ENCODE peak calls at places on chromosomes 3 and 15, in six cellular contexts. P is K562, X is GM23338, I is H1, N is GM12878, A is HepG2. W is an unnamed sample.

GRCh38 chr3:122021811-122022401 is at the start of gene ILDR1:
- DNase-seq in I (peak; percentile 79), P (peak; percentile 20), A (no peak), N (no peak), X (peak; percentile 74), W (peak; percentile 68)

GRCh38 chr3:101065962-101066361 is 72.7 kb upstream of the ABI3BP start:
- DNase-seq in P (no peak), I (no peak), X (no peak), A (peak; percentile 4), N (no peak), W (no peak)

GRCh38 chr15:64502537-64502936 is 42.2 kb downstream of the ZNF609 start:
- DNase-seq in A (no peak), I (no peak), N (no peak), P (no peak), X (no peak), W (no peak)

GRCh38 chr3:59879033-59879655 is 829.3 kb upstream of the CFAP20DC start:
- DNase-seq in N (no peak), I (no peak), P (no peak), X (no peak), A (no peak), W (no peak)

GRCh38 chr15:59115047-59115446 is 10.1 kb downstream of the CCNB2 start:
- DNase-seq in P (no peak), X (no peak), I (no peak), A (no peak), N (no peak), W (no peak)

GRCh38 chr15:51260262-51260661 is 78.1 kb downstream of the CYP19A1 start:
- DNase-seq in X (no peak), P (no peak), N (no peak), A (no peak), I (no peak), W (no peak)

GRCh38 chr15:28019594-28020320 is 79.4 kb downstream of the OCA2 start:
- DNase-seq in X (peak; percentile 27), N (no peak), A (no peak), P (peak; percentile 45), I (no peak), W (no peak)

GRCh38 chr3:14256561-14257342 is 78.1 kb downstream of the LSM3 start:
- DNase-seq in N (no peak), I (no peak), P (peak; percentile 54), X (peak; percentile 28), A (no peak), W (peak; percentile 34)

GRCh38 chr15:29322407-29322806 is 52.8 kb upstream of the NSMCE3 start:
- DNase-seq in N (no peak), X (no peak), P (no peak), I (no peak), A (no peak), W (no peak)

GRCh38 chr3:32153414-32154016 is 47.1 kb downstream of the GPD1L start:
- DNase-seq in N (no peak), P (no peak), I (no peak), X (no peak), A (no peak), W (no peak)

GRCh38 chr15:87609474-87609873 is 647.1 kb downstream of the NTRK3 start:
- DNase-seq in X (no peak), N (no peak), A (no peak), I (no peak), P (peak; percentile 33), W (no peak)

GRCh38 chr3:72657666-72658065 is 190.6 kb downstream of the SHQ1 start:
- DNase-seq in N (peak; percentile 24), X (no peak), I (no peak), A (peak; percentile 40), P (no peak), W (no peak)

GRCh38 chr3:127423856-127424765 is 136.3 kb upstream of the PRR20G start:
- DNase-seq in A (no peak), X (no peak), I (peak; percentile 45), N (no peak), P (no peak), W (no peak)

GRCh38 chr3:107599755-107600122 is 77.0 kb downstream of the BBX start:
- DNase-seq in N (no peak), A (no peak), I (no peak), P (no peak), X (no peak), W (no peak)
- TF ChIP-seq CREB1 in N (no peak), A (no peak), I (no peak), P (no peak), X (no peak), W (no peak)

DNA sequence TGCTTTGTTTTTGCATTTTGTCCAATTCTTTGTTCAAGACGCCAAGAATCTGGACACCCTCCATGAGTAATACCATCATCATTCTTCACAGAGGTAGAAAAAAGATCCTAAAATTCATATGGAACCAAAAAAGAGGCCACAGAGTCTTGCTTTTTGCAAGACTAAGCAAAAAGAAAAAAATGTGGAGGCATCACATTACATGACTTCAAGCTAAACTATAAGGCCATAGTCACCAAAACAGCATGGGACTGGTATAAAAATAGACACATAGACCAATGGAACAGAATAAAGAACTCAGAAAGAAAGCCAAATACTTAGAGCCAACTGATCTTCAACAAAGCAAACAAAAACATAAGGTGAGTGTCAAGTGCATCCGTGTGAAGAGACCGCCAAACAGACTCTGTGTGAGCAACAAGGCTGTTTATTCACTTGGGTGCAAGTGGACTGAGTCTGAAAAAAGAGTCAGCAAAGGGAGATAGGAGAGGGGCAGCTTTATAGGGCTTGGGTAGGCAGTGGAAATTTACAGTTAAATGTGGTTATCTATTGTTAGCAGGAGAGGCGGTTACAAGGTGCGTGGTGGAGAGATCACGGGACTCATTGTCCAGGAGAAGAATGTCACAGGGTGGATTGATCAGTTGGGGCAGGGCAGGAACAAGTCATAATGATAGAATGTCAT is 10.9 kb downstream of the STRIT1 start:
- DNase-seq in A (peak; percentile 23), P (peak; percentile 76), X (no peak), N (no peak), I (no peak), W (no peak)
- TF ChIP-seq CREB1 in A (no peak), P (no peak), X (no peak), N (no peak), I (no peak), W (no peak)

DNA sequence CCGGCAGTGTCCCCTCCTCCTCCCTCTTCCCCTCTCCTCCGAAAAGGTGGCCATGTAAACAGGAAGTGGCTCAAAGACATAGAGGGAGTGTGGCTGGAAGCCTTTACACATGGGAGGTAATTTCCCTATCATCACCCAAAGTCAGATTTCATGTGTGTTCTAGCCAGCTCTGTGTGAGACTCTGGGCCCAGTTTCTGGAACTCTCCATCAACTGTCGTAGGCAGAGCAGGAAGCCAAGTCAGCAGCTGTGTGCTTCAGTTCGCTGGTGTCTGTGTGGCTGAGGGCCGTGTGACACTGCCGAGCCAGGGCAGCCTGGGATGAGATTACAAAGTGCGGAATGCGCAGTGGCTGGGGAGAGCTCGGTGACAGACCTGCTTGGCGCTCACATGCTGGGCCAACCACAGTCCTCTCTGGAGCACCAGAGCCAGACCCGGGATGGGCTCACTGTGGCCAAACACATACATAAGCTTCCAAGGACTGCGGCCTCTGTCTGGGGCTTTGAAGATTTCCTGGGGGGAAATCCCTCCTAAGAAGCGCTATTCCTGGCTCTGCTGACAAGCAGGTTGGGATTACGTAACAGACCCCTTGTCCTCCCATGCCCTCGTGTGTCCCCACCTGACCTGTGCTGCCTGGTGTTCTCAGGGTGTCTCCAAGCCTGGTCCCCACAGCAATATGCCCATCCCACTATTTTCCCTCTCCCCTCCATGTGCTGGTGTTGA is 50.7 kb downstream of the UMPS start:
- DNase-seq in X (peak; percentile 32), I (no peak), P (no peak), N (no peak), A (no peak), W (no peak)
- TF ChIP-seq CREB1 in X (no peak), I (no peak), P (no peak), N (no peak), A (no peak), W (no peak)

GRCh38 chr3:46091046-46091445 is 63.8 kb upstream of the XCR1 start:
- DNase-seq in A (no peak), N (no peak), I (no peak), X (no peak), P (no peak), W (no peak)

GRCh38 chr3:46092704-46093085 is 65.4 kb upstream of the XCR1 start:
- DNase-seq in N (peak; percentile 82), I (no peak), X (no peak), A (no peak), P (no peak), W (no peak)

GRCh38 chr3:46093327-46093932 is 66.1 kb upstream of the XCR1 start:
- DNase-seq in I (no peak), P (no peak), A (no peak), X (no peak), N (no peak), W (no peak)

GRCh38 chr3:46090161-46090591 is 62.9 kb upstream of the XCR1 start:
- DNase-seq in P (no peak), X (no peak), A (no peak), I (no peak), N (no peak), W (no peak)

DNA sequence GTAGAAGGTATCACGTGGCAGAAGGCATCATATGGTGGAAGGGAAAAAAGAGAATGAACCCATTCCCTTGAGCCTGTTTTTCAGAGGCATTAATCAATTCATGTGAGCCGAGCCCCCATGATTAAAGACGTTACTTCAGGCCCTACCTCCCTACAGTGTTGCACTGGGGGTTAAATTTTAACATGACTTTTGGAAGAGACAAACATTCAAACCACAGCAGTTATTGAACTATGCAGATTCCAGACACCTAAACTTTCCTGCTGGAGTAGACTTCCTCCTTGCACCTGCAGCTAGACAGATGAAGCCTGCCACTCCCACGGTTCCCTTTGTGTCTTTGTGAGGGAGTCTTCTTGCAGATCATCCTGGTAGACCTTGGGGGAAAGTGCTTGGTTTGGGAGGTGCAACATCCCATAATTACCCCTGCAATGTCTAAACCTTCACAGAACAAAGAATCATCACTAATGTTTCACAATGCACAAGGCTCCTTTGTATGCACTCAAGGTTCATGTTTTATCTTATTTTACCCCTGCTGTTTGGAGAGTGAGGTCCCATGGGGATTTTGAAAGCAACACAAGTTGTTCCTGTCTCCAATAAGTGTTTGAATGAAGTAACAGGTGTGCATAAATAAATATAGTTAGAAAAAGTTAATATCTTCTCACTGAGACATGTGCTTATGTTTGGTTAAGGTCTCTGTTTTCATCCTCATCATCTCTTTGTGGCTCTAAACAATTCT is 64.9 kb upstream of the XCR1 start:
- DNase-seq in X (no peak), I (no peak), P (no peak), N (no peak), A (no peak), W (no peak)
- TF ChIP-seq CREB1 in X (no peak), I (no peak), P (no peak), N (no peak), A (no peak), W (no peak)

GRCh38 chr15:52642386-52643361 is 36.5 kb downstream of the ATOSA start:
- DNase-seq in I (no peak), X (no peak), P (no peak), A (no peak), N (no peak), W (no peak)
- TF ChIP-seq CREB1 in I (no peak), X (no peak), P (no peak), A (no peak), N (no peak), W (no peak)